ENCODE peak calls at places on chromosome 10, in five cellular contexts. T is LNCaP clone FGC, A is BJ, V is PC-3, W is upper lobe of right lung. Y is an unnamed sample.

GRCh38 chr10:95406651-95407280 is 116.0 kb upstream of the PDLIM1 start:
- DNase-seq in A (no peak), T (peak; percentile 60), V (peak; percentile 91), W (peak; percentile 68), Y (peak; percentile 35)

GRCh38 chr10:11882646-11883375 is 59.7 kb downstream of the PROSER2 start:
- DNase-seq in T (no peak), V (peak; percentile 66), A (no peak), W (no peak), Y (no peak)

GRCh38 chr10:6580279-6581029 is 378 bp upstream of the PRKCQ start:
- DNase-seq in V (no peak), A (peak; percentile 1), W (peak; percentile 92), T (no peak), Y (peak; percentile 21)

GRCh38 chr10:83545901-83546391 is 593.4 kb upstream of the GHITM start:
- DNase-seq in A (no peak), V (no peak), T (no peak), W (no peak), Y (peak; percentile 59)

GRCh38 chr10:21217107-21217506 is 308.4 kb downstream of the SKIDA1 start:
- DNase-seq in A (no peak), T (no peak), W (no peak), V (no peak), Y (peak; percentile 54)

GRCh38 chr10:93481931-93482834 is at the start of gene MYOF:
- DNase-seq in T (peak; percentile 52), A (peak; percentile 91), W (peak; percentile 80), V (peak; percentile 88), Y (peak; percentile 92)

GRCh38 chr10:58781873-58782488 is 269.3 kb downstream of the BICC1 start:
- DNase-seq in W (no peak), A (no peak), V (peak; percentile 93), T (peak; percentile 21), Y (peak; percentile 64)

GRCh38 chr10:44259090-44259874 is 125.6 kb downstream of the CXCL12 start:
- DNase-seq in V (no peak), T (no peak), A (no peak), W (no peak), Y (no peak)

GRCh38 chr10:43375401-43376020 is 4.1 kb downstream of the FXYD4 start:
- DNase-seq in A (no peak), W (peak; percentile 72), V (no peak), T (no peak), Y (no peak)

GRCh38 chr10:98676895-98677294 is 230.2 kb upstream of the HPS1 start:
- DNase-seq in T (no peak), A (no peak), V (no peak), W (no peak), Y (no peak)
- TF ChIP-seq CTCF in T (no peak), A (no peak), V (no peak), W (no peak), Y (no peak)

GRCh38 chr10:55668326-55668922 is 692.6 kb downstream of the ZWINT start:
- DNase-seq in V (peak; percentile 76), W (no peak), T (no peak), A (no peak), Y (no peak)
- TF ChIP-seq CTCF in V (peak; percentile 84), W (peak; percentile 24), T (peak; percentile 67), A (no peak), Y (no peak)

DNA sequence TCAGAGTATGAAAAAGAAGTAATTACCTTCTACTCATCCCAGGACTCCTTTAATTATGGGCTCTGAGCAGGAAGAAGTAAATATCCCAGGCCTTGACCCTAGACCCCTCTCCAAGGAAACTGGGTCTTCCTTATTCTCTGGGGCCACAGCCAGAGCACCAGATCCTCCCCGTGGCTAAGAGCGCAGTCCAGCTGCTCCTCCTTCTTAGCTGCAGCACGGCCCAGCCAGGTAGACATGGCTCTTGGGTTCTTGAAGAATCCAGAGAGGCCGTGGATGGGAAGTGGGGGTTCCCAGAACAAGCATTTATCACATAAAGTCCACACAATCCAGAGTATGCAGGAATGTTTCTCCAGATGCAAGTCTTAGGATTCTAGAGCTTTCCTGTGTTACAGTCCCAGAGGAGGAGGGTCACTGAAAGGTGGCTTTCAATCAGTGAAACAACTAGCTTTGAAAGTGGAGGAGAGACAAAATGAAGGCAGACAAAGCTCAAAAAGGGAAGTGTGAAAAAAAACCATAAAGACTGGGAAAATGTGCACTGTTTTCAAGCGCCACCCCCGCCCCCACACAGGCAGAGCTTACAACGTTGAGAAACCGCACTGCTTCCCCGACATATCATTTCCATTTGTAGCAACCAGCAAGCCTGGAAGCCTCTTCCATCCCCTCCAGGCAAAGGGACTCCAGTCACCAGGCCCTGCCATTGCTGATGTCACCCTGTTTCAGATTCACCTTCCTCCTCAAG is 396.5 kb upstream of the MKI67 start:
- DNase-seq in W (no peak), T (no peak), A (no peak), V (no peak), Y (no peak)
- TF ChIP-seq CTCF in W (no peak), T (no peak), A (no peak), V (no peak), Y (no peak)

DNA sequence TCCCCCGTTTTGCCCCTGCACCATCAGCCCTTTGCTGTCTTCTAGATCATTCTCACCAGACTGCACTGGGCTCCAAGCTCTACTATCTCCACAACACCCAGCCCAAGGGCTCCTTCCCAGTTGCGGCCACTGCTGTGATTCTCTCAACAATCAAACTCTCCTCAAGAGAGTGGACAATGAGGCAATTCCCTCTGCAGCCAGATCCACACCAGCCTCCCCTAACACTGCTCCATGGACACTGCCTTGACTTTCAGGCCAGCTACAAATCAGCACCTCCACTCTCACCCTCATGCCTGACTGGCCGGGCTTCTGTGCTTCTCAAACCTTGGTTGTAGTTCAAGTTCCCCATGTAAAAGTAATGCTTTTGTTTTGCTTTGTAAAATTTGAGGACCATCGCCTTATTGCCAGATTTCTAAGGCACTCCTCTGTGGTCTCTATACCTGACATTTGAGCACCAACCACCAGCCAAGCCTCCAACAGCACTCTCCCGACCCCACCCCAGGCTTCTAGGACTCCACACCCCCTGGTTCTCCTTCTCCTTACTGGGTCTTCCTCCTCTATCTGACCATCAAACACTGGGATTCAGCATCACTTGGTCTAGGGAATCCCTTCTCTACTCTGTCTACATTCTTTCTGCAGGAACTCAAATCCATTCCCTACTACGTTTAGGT is 45.4 kb downstream of the PPIF start:
- DNase-seq in W (peak; percentile 32), V (no peak), A (no peak), T (no peak), Y (no peak)
- TF ChIP-seq CTCF in W (no peak), V (no peak), A (no peak), T (no peak), Y (no peak)

GRCh38 chr10:122213766-122214165 is 57.3 kb upstream of the BTBD16 start:
- DNase-seq in W (no peak), T (no peak), V (no peak), A (no peak), Y (peak; percentile 7)
- TF ChIP-seq CTCF in W (no peak), T (no peak), V (no peak), A (no peak), Y (no peak)

GRCh38 chr10:70604106-70604505 is 1.6 kb upstream of the PRF1 start:
- DNase-seq in W (no peak), V (no peak), T (no peak), A (no peak), Y (no peak)
- TF ChIP-seq CTCF in W (no peak), V (no peak), T (no peak), A (no peak), Y (no peak)

GRCh38 chr10:71809628-71810027 is 36.3 kb upstream of the VSIR start:
- DNase-seq in A (no peak), T (no peak), W (no peak), V (no peak), Y (no peak)

GRCh38 chr10:71810048-71810750 is 36.9 kb upstream of the VSIR start:
- DNase-seq in W (no peak), V (peak; percentile 20), A (no peak), T (no peak), Y (no peak)

GRCh38 chr10:71812913-71813590 is 38.0 kb downstream of the PSAP start:
- DNase-seq in W (no peak), T (no peak), A (no peak), V (no peak), Y (no peak)

GRCh38 chr10:71811351-71811750 is 38.0 kb upstream of the VSIR start:
- DNase-seq in T (no peak), V (no peak), W (no peak), A (no peak), Y (no peak)

GRCh38 chr10:71812016-71812912 is 38.8 kb downstream of the PSAP start:
- DNase-seq in T (no peak), A (no peak), W (peak; percentile 86), V (peak; percentile 60), Y (peak; percentile 52)
- TF ChIP-seq CTCF in T (peak; percentile 86), A (peak; percentile 94), W (peak; percentile 93), V (peak; percentile 84), Y (peak; percentile 89)

GRCh38 chr10:73166972-73167371 is 836 bp downstream of the ECD start:
- DNase-seq in V (no peak), A (no peak), W (no peak), T (no peak), Y (no peak)

GRCh38 chr10:73163096-73163495 is 4.7 kb downstream of the ECD start:
- DNase-seq in V (no peak), A (no peak), W (no peak), T (no peak), Y (no peak)

GRCh38 chr10:73168486-73168844 is 546 bp downstream of the FAM149B1 start:
- DNase-seq in V (no peak), T (no peak), W (no peak), A (no peak), Y (no peak)

GRCh38 chr10:73169320-73169719 is 1.4 kb downstream of the FAM149B1 start:
- DNase-seq in A (no peak), W (no peak), V (no peak), T (no peak), Y (no peak)

GRCh38 chr10:73167557-73168485 is at the start of the genes ECD and FAM149B1:
- DNase-seq in T (peak; percentile 81), V (peak; percentile 100), A (peak; percentile 64), W (peak; percentile 97), Y (peak; percentile 94)
- TF ChIP-seq CTCF in T (peak; percentile 7), V (peak; percentile 49), A (peak; percentile 20), W (peak; percentile 11), Y (no peak)